ENCODE peak calls at places on chromosomes 7 and 10, in eight cellular contexts. W is HCT116, V is MM.1S, J is OCI-LY7, G is PC-3, P is hepatocyte, Q is SK-N-SH, M is GM23338. S is an unnamed sample.

GRCh38 chr10:21516270-21517131 is 9.0 kb downstream of the SKIDA1 start:
- DNase-seq in W (no peak), J (peak), V (peak), P (peak), Q (peak), G (peak), M (peak), S (peak)

GRCh38 chr7:6495597-6496262 is 48.0 kb upstream of the DAGLB start:
- DNase-seq in Q (peak), W (no peak), V (no peak), G (peak), M (no peak), P (no peak), J (no peak), S (no peak)

GRCh38 chr10:35565602-35566061 is 39.5 kb upstream of the GJD4 start:
- DNase-seq in W (no peak), P (no peak), J (no peak), V (no peak), Q (no peak), M (no peak), G (no peak), S (no peak)

GRCh38 chr7:2811476-2812118 is 32.5 kb downstream of the GNA12 start:
- DNase-seq in J (no peak), M (peak), G (no peak), Q (no peak), W (no peak), V (no peak), P (peak), S (no peak)

GRCh38 chr7:158482460-158482859 is 105.2 kb downstream of the PTPRN2 start:
- DNase-seq in P (no peak), Q (no peak), V (no peak), M (no peak), J (no peak), W (no peak), G (peak), S (no peak)

GRCh38 chr7:27526991-27527722 is 135.5 kb downstream of the HIBADH start:
- DNase-seq in P (peak), M (no peak), V (no peak), W (no peak), G (no peak), J (no peak), Q (no peak), S (peak)

GRCh38 chr7:47361746-47362215 is 220.1 kb downstream of the TNS3 start:
- DNase-seq in Q (no peak), W (peak), G (peak), M (no peak), V (no peak), J (no peak), P (no peak), S (no peak)

GRCh38 chr10:69279110-69279509 is 814 bp downstream of the HK1 start:
- DNase-seq in J (peak), Q (no peak), G (no peak), P (no peak), V (no peak), W (no peak), M (no peak), S (no peak)

GRCh38 chr7:42081672-42082071 is 155.3 kb downstream of the GLI3 start:
- DNase-seq in G (no peak), Q (no peak), P (no peak), M (no peak), J (no peak), W (no peak), V (no peak), S (no peak)

GRCh38 chr10:409403-410040 is 274.3 kb downstream of the ZMYND11 start:
- DNase-seq in V (no peak), M (no peak), G (no peak), Q (no peak), W (no peak), P (peak), J (no peak), S (no peak)

DNA sequence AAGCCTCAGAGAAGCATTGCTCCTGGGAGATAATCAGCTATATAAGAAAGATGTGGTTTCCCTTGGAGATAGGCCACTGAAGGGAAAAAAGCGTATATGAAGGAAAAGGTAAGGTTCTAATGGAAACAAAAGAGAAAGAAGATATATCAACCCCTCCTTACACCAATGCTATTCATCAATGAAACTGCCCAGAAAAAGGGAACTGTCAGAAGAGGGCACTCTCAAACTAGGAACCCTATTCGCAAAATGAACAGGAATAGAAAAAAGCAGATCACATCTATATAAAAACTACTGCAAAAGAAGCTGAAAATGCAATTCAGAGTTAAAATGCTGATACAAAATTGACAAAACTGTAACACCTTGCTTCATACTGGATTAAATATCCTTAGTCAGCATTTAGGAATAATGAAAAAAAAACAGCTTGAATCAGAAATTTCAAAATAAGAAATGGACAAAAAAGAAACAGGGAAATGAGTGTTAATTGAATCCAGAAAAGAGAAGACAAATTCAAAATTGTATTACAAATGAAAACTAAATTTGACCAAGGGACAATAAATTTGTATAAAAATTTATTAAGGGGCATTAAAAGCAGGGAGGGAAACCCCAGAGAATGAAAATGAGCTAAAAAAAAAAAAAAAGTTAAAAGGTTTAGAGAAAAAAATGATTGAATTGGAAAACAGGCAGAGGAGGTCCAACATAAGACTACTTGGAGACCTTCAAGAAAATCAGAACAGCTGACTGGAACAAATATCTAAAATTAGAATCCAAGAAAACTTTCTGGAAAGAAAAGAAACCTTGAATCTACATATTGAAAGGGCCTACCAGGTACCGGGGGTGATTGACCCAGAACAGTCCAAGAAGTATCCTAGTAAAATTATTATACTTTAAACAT is 17.9 kb downstream of the NHLRC2 start:
- DNase-seq in G (no peak), J (no peak), V (no peak), Q (no peak), P (no peak), W (no peak), M (no peak), S (no peak)
- TF ChIP-seq CTCF in G (peak), J (peak), V (peak), Q (no peak), P (no peak), W (peak), M (no peak), S (no peak)

DNA sequence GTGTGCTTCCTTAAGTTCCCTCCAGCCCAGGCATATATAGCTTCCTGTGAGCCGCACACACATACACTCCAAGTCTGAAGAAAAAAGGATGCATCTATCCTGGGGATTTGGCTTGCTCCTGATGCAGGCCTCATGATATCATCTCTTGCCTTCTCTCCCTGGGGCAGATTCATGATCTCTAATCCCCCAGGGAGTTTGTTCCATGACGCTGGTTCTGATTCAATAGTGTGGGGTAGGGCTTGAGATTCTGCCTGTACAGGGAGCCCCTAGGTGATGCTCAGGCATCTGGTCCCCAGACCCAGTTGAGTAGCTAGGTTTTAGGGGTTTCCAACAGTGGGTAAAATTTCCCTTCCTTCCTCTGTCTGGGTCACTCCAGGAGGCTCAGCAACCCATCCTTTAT is 1.5 kb downstream of the PON1 start:
- DNase-seq in G (no peak), M (no peak), W (no peak), Q (peak), P (no peak), V (no peak), J (no peak), S (no peak)
- TF ChIP-seq EZH2phosphoT487 in G (no peak), M (no peak), W (no peak), Q (no peak), P (no peak), V (no peak), J (no peak), S (no peak)

DNA sequence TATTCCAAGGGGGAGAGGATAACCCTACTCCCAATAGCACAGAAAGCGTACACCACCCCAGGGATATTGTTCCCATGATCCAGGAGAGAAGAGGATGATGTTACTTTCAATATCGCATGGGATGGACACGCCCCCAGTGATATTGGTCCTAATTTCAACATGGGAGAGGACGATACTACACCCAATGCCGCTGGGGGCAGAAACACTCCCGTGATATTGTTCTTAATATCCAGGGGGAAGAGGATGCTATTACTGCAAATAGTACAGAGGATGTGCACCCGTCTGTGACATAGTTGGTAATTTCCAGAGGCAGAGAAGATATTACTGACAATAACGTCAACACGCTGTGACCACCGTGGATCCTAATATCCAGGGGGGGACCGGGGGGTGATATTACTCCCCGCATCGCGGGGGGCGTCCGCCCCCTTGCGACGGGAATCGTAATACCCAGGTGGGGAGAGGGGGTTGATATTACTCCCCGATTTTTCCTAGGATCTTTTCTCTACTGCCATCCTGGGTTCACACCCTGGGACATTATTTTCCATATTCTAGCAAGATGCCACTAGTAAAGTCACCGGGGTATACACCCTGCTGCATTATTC is 16.6 kb downstream of the MEIG1 start:
- DNase-seq in J (no peak), V (no peak), Q (peak), W (peak), P (no peak), M (peak), G (no peak), S (no peak)
- TF ChIP-seq CTCF in J (peak), V (peak), Q (peak), W (peak), P (no peak), M (peak), G (no peak), S (peak)

GRCh38 chr10:73182568-73182967 is 14.6 kb downstream of the FAM149B1 start:
- DNase-seq in J (no peak), W (no peak), Q (no peak), P (peak), V (no peak), M (no peak), G (no peak), S (no peak)

GRCh38 chr10:73186266-73186665 is 18.3 kb downstream of the FAM149B1 start:
- DNase-seq in G (no peak), Q (no peak), M (no peak), W (no peak), V (no peak), P (no peak), J (no peak), S (no peak)

DNA sequence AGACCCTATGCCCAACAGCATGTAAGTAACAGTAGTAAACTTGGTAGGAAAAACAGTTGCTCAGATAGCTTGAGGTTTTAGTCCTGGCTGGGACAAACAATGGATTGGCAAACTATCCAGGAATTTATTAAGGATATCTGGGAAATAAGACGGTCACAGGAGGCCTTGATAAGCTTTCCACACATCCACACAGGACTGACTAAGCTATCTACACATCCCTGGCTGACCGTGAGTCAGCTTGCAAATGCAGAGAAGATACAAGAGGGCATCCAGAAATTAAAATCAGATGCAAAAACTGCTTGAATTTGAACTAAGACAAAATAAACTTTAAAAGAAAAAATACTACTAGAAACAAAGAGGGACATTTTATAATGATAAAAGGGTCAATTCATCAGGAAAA is 16.0 kb downstream of the FAM149B1 start:
- DNase-seq in G (no peak), Q (no peak), W (no peak), P (no peak), J (no peak), V (no peak), M (no peak), S (no peak)
- TF ChIP-seq EZH2phosphoT487 in G (no peak), Q (no peak), W (no peak), P (no peak), J (no peak), V (no peak), M (no peak), S (no peak)

GRCh38 chr7:18295781-18296417 is 199.7 kb upstream of the HDAC9 start:
- DNase-seq in W (no peak), P (no peak), J (no peak), G (no peak), V (no peak), M (no peak), Q (no peak), S (no peak)
- TF ChIP-seq CTCF in W (no peak), P (peak), J (no peak), G (no peak), V (no peak), M (no peak), Q (no peak), S (no peak)

GRCh38 chr10:102341038-102341688 is 54.3 kb upstream of the NFKB2 start:
- DNase-seq in Q (no peak), J (no peak), G (no peak), M (no peak), W (no peak), V (no peak), P (no peak), S (no peak)

GRCh38 chr10:102347236-102347828 is 48.2 kb upstream of the NFKB2 start:
- DNase-seq in P (peak), J (peak), Q (peak), W (peak), G (peak), V (no peak), M (peak), S (peak)

GRCh38 chr10:102344067-102344466 is 51.4 kb upstream of the NFKB2 start:
- DNase-seq in M (no peak), V (no peak), J (no peak), W (no peak), Q (no peak), G (peak), P (no peak), S (no peak)

GRCh38 chr10:102342462-102342861 is 53.0 kb upstream of the NFKB2 start:
- DNase-seq in W (no peak), J (no peak), M (peak), Q (no peak), V (no peak), G (peak), P (no peak), S (peak)

DNA sequence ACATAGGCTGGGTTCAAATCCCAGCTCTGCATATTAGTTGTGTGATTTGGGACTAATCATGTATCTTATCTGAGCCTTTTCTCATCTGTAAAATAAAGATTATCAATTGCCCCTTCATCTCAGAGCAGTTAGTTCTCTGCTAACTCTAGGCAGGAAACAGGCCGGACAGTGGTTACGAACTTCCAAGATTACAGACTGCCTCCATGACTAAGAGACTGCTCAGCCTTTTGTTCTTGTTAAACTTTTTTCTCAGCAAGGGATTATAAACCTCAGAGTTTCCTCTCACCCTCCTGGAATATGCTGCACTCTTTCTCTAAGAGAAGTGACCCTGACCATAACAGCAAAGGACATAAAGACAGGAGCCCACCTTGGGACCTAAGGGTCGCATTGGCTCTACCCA is 52.5 kb upstream of the NFKB2 start:
- DNase-seq in Q (no peak), V (no peak), W (no peak), M (no peak), J (no peak), P (no peak), G (peak), S (no peak)
- TF ChIP-seq EZH2phosphoT487 in Q (no peak), V (no peak), W (no peak), M (no peak), J (no peak), P (no peak), G (no peak), S (no peak)

GRCh38 chr7:123637203-123637602 is 18.5 kb upstream of the LMOD2 start:
- DNase-seq in M (peak), J (no peak), W (no peak), P (no peak), G (peak), V (no peak), Q (no peak), S (no peak)
- TF ChIP-seq CTCF in M (no peak), J (no peak), W (no peak), P (no peak), G (peak), V (no peak), Q (no peak), S (no peak)

GRCh38 chr10:90947025-90947960 is 26.4 kb upstream of the ANKRD1 start:
- DNase-seq in V (peak), G (no peak), W (no peak), M (no peak), P (no peak), Q (no peak), J (no peak), S (no peak)
- TF ChIP-seq EZH2phosphoT487 in V (no peak), G (no peak), W (no peak), M (no peak), P (no peak), Q (no peak), J (no peak), S (no peak)

GRCh38 chr7:28533267-28533666 is 120.9 kb downstream of the CREB5 start:
- DNase-seq in Q (no peak), G (no peak), J (no peak), M (no peak), P (no peak), V (no peak), W (no peak), S (no peak)

GRCh38 chr7:28539289-28539981 is 127.1 kb downstream of the CREB5 start:
- DNase-seq in P (no peak), J (no peak), V (no peak), W (no peak), M (no peak), G (no peak), Q (no peak), S (no peak)

GRCh38 chr7:28533731-28534531 is 121.6 kb downstream of the CREB5 start:
- DNase-seq in M (no peak), J (no peak), W (no peak), V (no peak), Q (no peak), P (no peak), G (peak), S (no peak)

GRCh38 chr7:28530175-28531142 is 118.1 kb downstream of the CREB5 start:
- DNase-seq in W (no peak), P (no peak), Q (no peak), M (peak), V (no peak), J (no peak), G (peak), S (no peak)

DNA sequence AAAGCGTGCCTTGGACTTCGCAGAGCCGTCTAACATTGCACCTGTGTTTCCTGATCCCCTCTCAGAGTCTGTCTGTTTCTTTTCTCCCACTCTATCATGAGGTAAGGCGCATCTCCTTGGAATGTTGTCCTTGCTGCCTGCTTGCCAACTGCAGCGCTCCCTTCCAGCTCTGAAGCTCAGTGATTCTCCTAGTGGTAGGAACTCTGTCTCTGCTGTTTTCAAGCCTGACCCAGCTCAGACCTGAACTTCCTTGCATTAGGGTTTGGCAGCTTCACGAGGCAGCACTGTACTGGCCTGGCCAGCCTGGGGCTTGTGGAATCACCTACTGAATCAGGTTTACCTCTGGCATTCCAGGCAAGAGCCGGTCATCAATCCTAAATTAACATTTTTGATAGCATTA is 123.9 kb downstream of the CREB5 start:
- DNase-seq in W (peak), J (no peak), G (peak), Q (no peak), V (no peak), M (peak), P (peak), S (peak)
- TF ChIP-seq CTCF in W (peak), J (no peak), G (peak), Q (peak), V (no peak), M (peak), P (peak), S (peak)

S was measured in neural progenitor cell.